ENCODE peak calls at places on chromosomes 11 and 22, in eight cellular contexts. T, F, E, Z, P, I, R and X are unnamed samples. For H3K9me3, the result is how much of the 10 kb centered on the place peaks cover.

GRCh38 chr11:12968101-12968500 is 41.0 kb upstream of the RASSF10 start:
- DNase-seq in T (no peak), F (no peak), E (no peak), Z (no peak), P (no peak), I (no peak), R (no peak), X (no peak)

GRCh38 chr11:79366218-79366617 is 74.6 kb downstream of the TENM4 start:
- DNase-seq in T (no peak), F (no peak), E (no peak), Z (no peak), P (no peak), I (no peak), R (no peak), X (no peak)

GRCh38 chr11:8865304-8865703 is 45.7 kb upstream of the AKIP1 start:
- DNase-seq in T (no peak), F (no peak), E (no peak), Z (no peak), P (no peak), I (no peak), R (no peak), X (no peak)

GRCh38 chr22:24333301-24333700 is 62.7 kb downstream of the SPECC1L start:
- DNase-seq in T (no peak), F (no peak), E (no peak), Z (peak), P (no peak), I (no peak), R (no peak), X (no peak)

GRCh38 chr11:36409152-36409713 is 100.8 kb downstream of the TRAF6 start:
- DNase-seq in T (no peak), F (no peak), E (no peak), Z (peak), P (no peak), I (no peak), R (no peak), X (no peak)

GRCh38 chr11:36455658-36456111 is 54.4 kb downstream of the TRAF6 start:
- DNase-seq in T (no peak), F (peak), E (no peak), Z (peak), P (peak), I (peak), R (no peak), X (peak)

GRCh38 chr11:10612217-10612862 is 43.9 kb upstream of the LYVE1 start:
- DNase-seq in T (no peak), F (no peak), E (no peak), Z (no peak), P (no peak), I (no peak), R (no peak), X (no peak)

GRCh38 chr22:42336527-42337227 is 66.2 kb upstream of the TCF20 start:
- DNase-seq in T (no peak), F (no peak), E (no peak), Z (no peak), P (no peak), I (no peak), R (no peak), X (no peak)

GRCh38 chr22:37674951-37675929 is at the start of gene LGALS1:
- DNase-seq in T (peak), F (peak), E (peak), Z (peak), P (peak), I (peak), R (peak), X (peak)

GRCh38 chr11:110305169-110306018 is 9.0 kb upstream of the RDX start:
- DNase-seq in T (no peak), F (no peak), E (no peak), Z (no peak), P (no peak), I (no peak), R (no peak), X (no peak)

GRCh38 chr22:32325416-32325801 is 32.3 kb upstream of the RFPL3 start:
- DNase-seq in T (peak), F (no peak), E (peak), Z (no peak), P (no peak), I (no peak), R (no peak), X (no peak)

GRCh38 chr11:72721689-72722049 is 30.5 kb downstream of the ARAP1 start:
- DNase-seq in T (no peak), F (peak), E (no peak), Z (no peak), P (no peak), I (no peak), R (peak), X (no peak)

GRCh38 chr22:38104084-38104483 is 6.4 kb downstream of the BAIAP2L2 start:
- DNase-seq in T (no peak), F (no peak), E (no peak), Z (peak), P (no peak), I (no peak), R (no peak), X (no peak)

GRCh38 chr11:59427068-59427382 is 812 bp upstream of the OR5A2 start:
- DNase-seq in T (no peak), F (no peak), E (no peak), Z (no peak), P (no peak), I (no peak), R (no peak), X (no peak)

GRCh38 chr11:73931039-73931645 is 19.7 kb upstream of the DNAJB13 start:
- DNase-seq in T (no peak), F (peak), E (no peak), Z (peak), P (no peak), I (no peak), R (no peak), X (no peak)

GRCh38 chr11:101342307-101342706 is 212.7 kb upstream of the PGR start:
- DNase-seq in T (no peak), F (no peak), E (no peak), Z (no peak), P (no peak), I (no peak), R (no peak), X (no peak)
- H3K9me3 ChIP-seq in T (under half), F (under half), E (under half), Z (under half), P (under half), I (under half), R (under half), X (under half)

DNA sequence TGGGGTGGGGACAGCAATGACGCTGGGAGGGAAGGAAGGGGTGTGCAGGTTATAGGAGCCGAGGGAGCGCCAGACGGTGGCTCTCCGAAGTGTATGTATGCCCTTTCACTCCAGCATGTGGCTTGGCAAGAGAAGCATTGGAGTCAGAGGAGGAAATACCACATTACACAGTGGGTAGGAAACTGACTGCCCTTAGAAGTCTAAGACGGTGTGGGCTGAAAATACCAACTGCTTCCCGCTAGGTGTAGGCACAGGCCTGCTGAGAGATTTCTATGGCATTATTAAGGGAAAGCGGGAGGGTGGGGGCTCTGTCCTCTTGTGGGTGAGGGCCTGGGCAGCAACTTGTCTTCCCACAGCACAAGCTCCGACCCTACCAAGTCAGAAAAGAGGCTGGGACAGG is 44.7 kb downstream of the CACNG2 start:
- DNase-seq in T (no peak), F (no peak), E (no peak), Z (no peak), P (no peak), I (no peak), R (no peak), X (no peak)
- H3K4me3 ChIP-seq in T (no peak), F (no peak), E (no peak), Z (no peak), P (no peak), I (no peak), R (no peak), X (no peak)

DNA sequence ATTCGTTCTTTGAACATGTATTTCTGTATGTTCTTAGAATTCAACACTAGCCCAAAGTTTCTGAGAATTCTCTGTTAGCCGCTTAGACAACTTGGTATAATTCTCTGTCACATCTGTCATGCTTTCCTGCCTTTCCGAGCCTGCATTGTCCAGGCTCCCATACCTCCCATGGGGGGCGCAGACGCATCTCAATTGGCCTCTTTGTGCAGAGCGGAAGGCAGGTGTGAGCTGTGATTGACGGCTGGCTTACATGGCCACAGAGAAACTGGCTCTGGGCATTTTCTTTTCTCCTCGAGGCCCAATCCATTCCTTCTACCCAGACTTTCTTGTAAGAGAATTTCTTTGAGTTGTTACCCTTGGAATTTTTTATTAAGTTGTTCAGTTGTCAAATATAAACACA is 132.7 kb upstream of the SESN3 start:
- DNase-seq in T (no peak), F (no peak), E (no peak), Z (no peak), P (no peak), I (no peak), R (no peak), X (no peak)
- TF ChIP-seq CTCF in T (no peak), F (no peak), E (no peak), Z (no peak), P (no peak), I (no peak), R (no peak), X (no peak)

DNA sequence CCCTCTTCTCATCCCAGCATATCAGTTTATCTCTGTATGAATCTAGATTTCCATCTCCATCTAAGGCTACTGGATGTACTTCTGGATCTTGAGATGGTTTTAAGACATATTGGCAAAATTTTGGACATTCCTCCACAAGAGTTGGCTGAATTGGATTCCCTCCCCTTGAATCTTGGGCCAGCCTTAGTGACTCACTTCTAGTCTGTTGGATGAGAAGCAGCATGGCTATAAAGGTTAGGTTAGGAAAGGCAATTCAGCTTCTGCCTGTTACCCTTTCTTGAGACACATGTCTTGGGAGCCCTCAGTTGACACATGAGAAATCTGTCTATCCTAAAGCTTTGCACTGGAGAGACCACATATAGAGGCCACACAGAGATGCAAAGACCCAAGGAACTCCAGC is 73.0 kb upstream of the PGR start:
- DNase-seq in T (no peak), F (no peak), E (no peak), Z (no peak), P (no peak), I (no peak), R (no peak), X (no peak)
- H3K9me3 ChIP-seq in T (under half), F (under half), E (under half), Z (under half), P (under half), I (under half), R (under half), X (under half)

GRCh38 chr22:26566994-26567393 is 22.9 kb downstream of the TPST2 start:
- DNase-seq in T (no peak), F (no peak), E (no peak), Z (no peak), P (no peak), I (no peak), R (no peak), X (no peak)
- H3K4me3 ChIP-seq in T (no peak), F (no peak), E (no peak), Z (no peak), P (no peak), I (no peak), R (no peak), X (no peak)